ENCODE peak calls at places on chromosomes 16 and 17, in four cellular contexts. One of them, this sample, is unnamed.

GRCh38 chr17:79951361-79952264 is 84.1 kb downstream of the TBC1D16 start:
- DNase-seq in SK-N-SH: peak; percentile 48
- DNase-seq in H1: no peak
- DNase-seq in GM12878: no peak
- DNase-seq in this sample: no peak

GRCh38 chr17:44830359-44831269 is 527 bp upstream of the GJC1 start:
- DNase-seq in SK-N-SH: no peak
- DNase-seq in H1: peak; percentile 72
- DNase-seq in GM12878: no peak
- DNase-seq in this sample: no peak

GRCh38 chr16:54180421-54181359 is 105.9 kb downstream of the IRX3 start:
- DNase-seq in SK-N-SH: no peak
- DNase-seq in H1: no peak
- DNase-seq in GM12878: no peak
- DNase-seq in this sample: no peak

GRCh38 chr17:7837375-7838290 is 3.6 kb downstream of the KDM6B start:
- DNase-seq in SK-N-SH: no peak
- DNase-seq in H1: no peak
- DNase-seq in GM12878: no peak
- DNase-seq in this sample: no peak

GRCh38 chr16:79093554-79093967 is 507.0 kb downstream of the MAF start:
- DNase-seq in SK-N-SH: no peak
- DNase-seq in H1: no peak
- DNase-seq in GM12878: no peak
- DNase-seq in this sample: no peak

GRCh38 chr17:73639322-73639721 is 4.9 kb downstream of the SDK2 start:
- DNase-seq in SK-N-SH: peak; percentile 58
- DNase-seq in H1: no peak
- DNase-seq in GM12878: no peak
- DNase-seq in this sample: no peak

GRCh38 chr16:69772560-69773254 is 10.6 kb downstream of the WWP2 start:
- DNase-seq in SK-N-SH: no peak
- DNase-seq in H1: no peak
- DNase-seq in GM12878: no peak
- DNase-seq in this sample: no peak

GRCh38 chr17:81967533-81968395 is 6.8 kb upstream of the NOTUM start:
- DNase-seq in SK-N-SH: peak; percentile 97
- DNase-seq in H1: peak; percentile 81
- DNase-seq in GM12878: peak; percentile 40
- DNase-seq in this sample: no peak

GRCh38 chr16:57226701-57227621 is 18.1 kb upstream of the ARL2BP start:
- DNase-seq in SK-N-SH: peak; percentile 57
- DNase-seq in H1: no peak
- DNase-seq in GM12878: no peak
- DNase-seq in this sample: no peak

GRCh38 chr16:22071352-22071923 is 20.9 kb upstream of the VWA3A start:
- DNase-seq in SK-N-SH: no peak
- DNase-seq in H1: no peak
- DNase-seq in GM12878: no peak
- DNase-seq in this sample: no peak

GRCh38 chr17:18988546-18989173 is 15.9 kb downstream of the FAM83G start:
- DNase-seq in SK-N-SH: no peak
- DNase-seq in H1: no peak
- DNase-seq in GM12878: no peak
- DNase-seq in this sample: no peak

GRCh38 chr17:75706042-75706728 is 15.1 kb upstream of the ITGB4 start:
- DNase-seq in SK-N-SH: no peak
- DNase-seq in H1: no peak
- DNase-seq in GM12878: no peak
- DNase-seq in this sample: no peak

GRCh38 chr16:88763502-88764053 is 21.4 kb downstream of the PIEZO1 start:
- DNase-seq in SK-N-SH: no peak
- DNase-seq in H1: peak; percentile 85
- DNase-seq in GM12878: no peak
- DNase-seq in this sample: no peak

GRCh38 chr17:81324177-81324905 is 29.2 kb upstream of the SLC38A10 start:
- DNase-seq in SK-N-SH: peak; percentile 50
- DNase-seq in H1: no peak
- DNase-seq in GM12878: no peak
- DNase-seq in this sample: no peak

GRCh38 chr16:23337836-23338550 is 35.9 kb downstream of the SCNN1B start:
- DNase-seq in SK-N-SH: no peak
- DNase-seq in H1: no peak
- DNase-seq in GM12878: no peak
- DNase-seq in this sample: no peak

GRCh38 chr16:89359296-89360147 is 130.8 kb downstream of the ANKRD11 start:
- DNase-seq in SK-N-SH: no peak
- DNase-seq in H1: no peak
- DNase-seq in GM12878: no peak
- DNase-seq in this sample: no peak

GRCh38 chr17:58189436-58190146 is 2.9 kb upstream of the EPX start:
- DNase-seq in SK-N-SH: peak; percentile 30
- DNase-seq in H1: no peak
- DNase-seq in GM12878: no peak
- DNase-seq in this sample: no peak

GRCh38 chr16:30096862-30097563 is 1.0 kb upstream of the YPEL3 start:
- DNase-seq in SK-N-SH: no peak
- DNase-seq in H1: peak; percentile 73
- DNase-seq in GM12878: no peak
- DNase-seq in this sample: no peak

GRCh38 chr16:30092373-30093010 is 768 bp upstream of the TBX6 start:
- DNase-seq in SK-N-SH: peak; percentile 94
- DNase-seq in H1: peak; percentile 92
- DNase-seq in GM12878: peak; percentile 93
- DNase-seq in this sample: no peak

GRCh38 chr16:30094541-30095165 is 1.4 kb downstream of the YPEL3 start:
- DNase-seq in SK-N-SH: no peak
- DNase-seq in H1: no peak
- DNase-seq in GM12878: no peak
- DNase-seq in this sample: no peak

GRCh38 chr16:30095166-30096078 is 591 bp downstream of the YPEL3 start:
- DNase-seq in SK-N-SH: no peak
- DNase-seq in H1: no peak
- DNase-seq in GM12878: no peak
- DNase-seq in this sample: no peak

GRCh38 chr16:30096105-30096861 is at the start of gene YPEL3:
- DNase-seq in SK-N-SH: peak; percentile 99
- DNase-seq in H1: peak; percentile 88
- DNase-seq in GM12878: peak; percentile 35
- DNase-seq in this sample: no peak
- TF ChIP-seq SIN3A in SK-N-SH: peak; percentile 74
- TF ChIP-seq SIN3A in H1: peak; percentile 70
- TF ChIP-seq SIN3A in GM12878: peak; percentile 96
- TF ChIP-seq SIN3A in this sample: no peak

GRCh38 chr17:51813166-51813783 is 345.2 kb downstream of the CA10 start:
- DNase-seq in SK-N-SH: no peak
- DNase-seq in H1: no peak
- DNase-seq in GM12878: no peak
- DNase-seq in this sample: no peak

GRCh38 chr17:51815097-51815496 is 343.4 kb downstream of the CA10 start:
- DNase-seq in SK-N-SH: no peak
- DNase-seq in H1: no peak
- DNase-seq in GM12878: no peak
- DNase-seq in this sample: no peak

GRCh38 chr17:51813784-51814174 is 344.7 kb downstream of the CA10 start:
- DNase-seq in SK-N-SH: no peak
- DNase-seq in H1: no peak
- DNase-seq in GM12878: no peak
- DNase-seq in this sample: no peak

GRCh38 chr17:51817955-51818354 is 340.6 kb downstream of the CA10 start:
- DNase-seq in SK-N-SH: no peak
- DNase-seq in H1: no peak
- DNase-seq in GM12878: no peak
- DNase-seq in this sample: no peak

DNA sequence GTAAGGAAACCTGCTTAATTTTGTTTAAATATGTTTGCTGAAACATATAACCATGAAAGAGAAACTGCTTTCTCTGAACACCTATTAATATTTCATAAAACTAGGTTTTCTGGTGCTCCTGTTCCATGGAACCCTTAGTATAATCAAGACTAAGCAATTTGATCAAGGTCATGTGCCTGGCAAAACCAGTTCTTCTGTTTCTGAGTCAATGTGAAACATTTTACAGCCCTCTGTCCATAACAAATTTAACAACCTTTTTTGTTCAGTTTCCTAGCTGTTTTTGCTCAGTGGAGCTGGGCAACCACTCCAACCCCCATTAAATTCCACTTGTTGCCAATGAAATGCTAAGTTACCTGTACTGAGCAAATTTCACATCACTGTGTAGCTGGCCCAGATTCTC is 344.0 kb downstream of the CA10 start:
- DNase-seq in SK-N-SH: no peak
- DNase-seq in H1: no peak
- DNase-seq in GM12878: no peak
- DNase-seq in this sample: no peak
- TF ChIP-seq CTCF in SK-N-SH: no peak
- TF ChIP-seq CTCF in H1: no peak
- TF ChIP-seq CTCF in GM12878: no peak
- TF ChIP-seq CTCF in this sample: no peak

DNA sequence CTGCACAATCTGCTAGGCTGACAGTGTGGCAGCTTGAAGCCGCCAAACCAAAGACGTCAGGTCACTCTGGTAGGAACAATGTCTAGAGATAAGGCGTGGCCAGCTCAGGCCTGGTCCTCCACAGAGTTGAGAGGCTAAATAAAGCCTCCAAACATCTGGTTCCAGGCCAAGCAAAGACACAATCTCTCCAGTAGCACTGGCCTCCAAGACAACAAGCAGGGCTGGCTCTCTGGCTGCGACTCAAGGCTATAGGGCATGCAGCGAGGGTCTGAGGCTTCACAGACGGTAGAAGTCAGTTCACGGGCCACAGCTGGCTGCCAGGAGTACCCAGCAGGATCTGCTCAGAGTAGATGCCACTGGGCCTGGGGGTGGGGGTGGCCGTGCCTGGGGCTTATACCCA is 75.6 kb downstream of the ABR start:
- DNase-seq in SK-N-SH: peak; percentile 60
- DNase-seq in H1: no peak
- DNase-seq in GM12878: no peak
- DNase-seq in this sample: no peak
- H3K4me1 ChIP-seq in SK-N-SH: peaks cover 8% of the 10 kb centered on the region
- H3K4me1 ChIP-seq in H1: no peaks in the 10 kb centered on the region
- H3K4me1 ChIP-seq in GM12878: peaks cover 7% of the 10 kb centered on the region
- H3K4me1 ChIP-seq in this sample: peaks cover 15% of the 10 kb centered on the region

DNA sequence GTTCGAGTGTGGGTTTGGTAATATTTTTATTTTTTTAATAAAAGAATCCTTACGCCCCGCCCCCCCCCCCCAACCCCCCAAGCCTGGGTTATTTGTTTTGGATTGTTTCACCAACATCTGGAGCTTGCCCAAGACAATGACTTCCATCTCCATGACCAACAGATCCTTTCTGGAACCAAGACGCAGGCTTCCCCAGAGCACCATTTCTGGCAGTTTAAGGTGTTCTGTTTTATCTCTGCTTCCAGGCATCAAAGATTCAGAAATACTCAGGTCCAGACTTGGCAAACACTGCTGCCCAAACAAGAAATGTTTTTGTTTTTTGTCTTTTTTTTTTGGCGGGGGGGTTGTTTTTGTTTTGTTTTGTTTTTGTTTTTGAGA is 56.1 kb downstream of the PLXDC1 start:
- DNase-seq in SK-N-SH: no peak
- DNase-seq in H1: no peak
- DNase-seq in GM12878: no peak
- DNase-seq in this sample: no peak
- TF ChIP-seq SIN3A in SK-N-SH: no peak
- TF ChIP-seq SIN3A in H1: no peak
- TF ChIP-seq SIN3A in GM12878: no peak
- TF ChIP-seq SIN3A in this sample: no peak

This sample was measured in Panc1.